ENCODE peak calls at places on chromosomes 12 and 14, in five cellular contexts. One of them, this sample, is unnamed.

GRCh38 chr14:23024612-23025075 is 10.1 kb downstream of the PSMB5 start:
- DNase-seq in OCI-LY7: no peak
- DNase-seq in fibroblast of lung: no peak
- DNase-seq in transverse colon: no peak
- DNase-seq in cardiac muscle cell: no peak
- DNase-seq in this sample: no peak

GRCh38 chr14:96207686-96208085 is 3.0 kb downstream of the BDKRB2 start:
- DNase-seq in OCI-LY7: no peak
- DNase-seq in fibroblast of lung: no peak
- DNase-seq in cardiac muscle cell: no peak
- DNase-seq in transverse colon: no peak
- DNase-seq in this sample: no peak

GRCh38 chr12:20377750-20378149 is 9.4 kb downstream of the PDE3A start:
- DNase-seq in OCI-LY7: no peak
- DNase-seq in fibroblast of lung: no peak
- DNase-seq in cardiac muscle cell: no peak
- DNase-seq in transverse colon: no peak
- DNase-seq in this sample: no peak

GRCh38 chr12:56188786-56189335 is 422 bp downstream of the SMARCC2 start:
- DNase-seq in cardiac muscle cell: peak
- DNase-seq in OCI-LY7: peak
- DNase-seq in fibroblast of lung: no peak
- DNase-seq in transverse colon: no peak
- DNase-seq in this sample: no peak

GRCh38 chr12:76226397-76226796 is 121.8 kb downstream of the BBS10 start:
- DNase-seq in fibroblast of lung: peak
- DNase-seq in cardiac muscle cell: no peak
- DNase-seq in transverse colon: no peak
- DNase-seq in OCI-LY7: no peak
- DNase-seq in this sample: peak

GRCh38 chr14:37230551-37231194 is 32.9 kb downstream of the MIPOL1 start:
- DNase-seq in fibroblast of lung: peak
- DNase-seq in transverse colon: no peak
- DNase-seq in OCI-LY7: peak
- DNase-seq in cardiac muscle cell: peak
- DNase-seq in this sample: peak

GRCh38 chr12:33476058-33476457 is 36.4 kb upstream of the SYT10 start:
- DNase-seq in cardiac muscle cell: no peak
- DNase-seq in transverse colon: no peak
- DNase-seq in OCI-LY7: no peak
- DNase-seq in fibroblast of lung: no peak
- DNase-seq in this sample: no peak

GRCh38 chr12:92779902-92780301 is 77.1 kb downstream of the PLEKHG7 start:
- DNase-seq in transverse colon: no peak
- DNase-seq in fibroblast of lung: peak
- DNase-seq in cardiac muscle cell: no peak
- DNase-seq in OCI-LY7: no peak
- DNase-seq in this sample: no peak

GRCh38 chr12:81330480-81330879 is 252.6 kb downstream of the ACSS3 start:
- DNase-seq in transverse colon: no peak
- DNase-seq in fibroblast of lung: no peak
- DNase-seq in cardiac muscle cell: no peak
- DNase-seq in OCI-LY7: no peak
- DNase-seq in this sample: peak

GRCh38 chr12:116773276-116773731 is 35.2 kb downstream of the RNFT2 start:
- DNase-seq in transverse colon: no peak
- DNase-seq in cardiac muscle cell: no peak
- DNase-seq in OCI-LY7: peak
- DNase-seq in fibroblast of lung: no peak
- DNase-seq in this sample: peak

GRCh38 chr12:124463341-124463861 is 104.0 kb downstream of the NCOR2 start:
- DNase-seq in transverse colon: no peak
- DNase-seq in cardiac muscle cell: no peak
- DNase-seq in OCI-LY7: no peak
- DNase-seq in fibroblast of lung: no peak
- DNase-seq in this sample: no peak

GRCh38 chr14:54652188-54652889 is 85.4 kb downstream of the SAMD4A start:
- DNase-seq in fibroblast of lung: peak
- DNase-seq in transverse colon: peak
- DNase-seq in cardiac muscle cell: peak
- DNase-seq in OCI-LY7: no peak
- DNase-seq in this sample: peak

GRCh38 chr12:93033948-93034347 is 104.9 kb upstream of the EEA1 start:
- DNase-seq in cardiac muscle cell: no peak
- DNase-seq in fibroblast of lung: no peak
- DNase-seq in transverse colon: no peak
- DNase-seq in OCI-LY7: no peak
- DNase-seq in this sample: no peak

GRCh38 chr14:61503167-61503801 is 181.9 kb downstream of the PRKCH start:
- DNase-seq in fibroblast of lung: no peak
- DNase-seq in cardiac muscle cell: no peak
- DNase-seq in OCI-LY7: peak
- DNase-seq in transverse colon: no peak
- DNase-seq in this sample: no peak

GRCh38 chr12:114668905-114669304 is 15.1 kb downstream of the TBX3 start:
- DNase-seq in cardiac muscle cell: no peak
- DNase-seq in OCI-LY7: no peak
- DNase-seq in transverse colon: no peak
- DNase-seq in fibroblast of lung: no peak
- DNase-seq in this sample: no peak

GRCh38 chr14:72876710-72877063 is 17.2 kb downstream of the DPF3 start:
- DNase-seq in transverse colon: no peak
- DNase-seq in cardiac muscle cell: no peak
- DNase-seq in fibroblast of lung: no peak
- DNase-seq in OCI-LY7: no peak
- DNase-seq in this sample: no peak
- H3K4me3 ChIP-seq in transverse colon: no peak
- H3K4me3 ChIP-seq in cardiac muscle cell: no peak
- H3K4me3 ChIP-seq in fibroblast of lung: no peak
- H3K4me3 ChIP-seq in OCI-LY7: no peak
- H3K4me3 ChIP-seq in this sample: no peak

GRCh38 chr14:82125963-82126362 is 592.3 kb upstream of the SEL1L start:
- DNase-seq in cardiac muscle cell: no peak
- DNase-seq in transverse colon: no peak
- DNase-seq in OCI-LY7: no peak
- DNase-seq in fibroblast of lung: no peak
- DNase-seq in this sample: no peak
- H3K27ac ChIP-seq in cardiac muscle cell: no peak
- H3K27ac ChIP-seq in transverse colon: no peak
- H3K27ac ChIP-seq in OCI-LY7: no peak
- H3K27ac ChIP-seq in fibroblast of lung: no peak
- H3K27ac ChIP-seq in this sample: no peak

GRCh38 chr14:39015964-39016577 is 87.0 kb downstream of the SEC23A start:
- DNase-seq in fibroblast of lung: no peak
- DNase-seq in OCI-LY7: no peak
- DNase-seq in cardiac muscle cell: no peak
- DNase-seq in transverse colon: no peak
- DNase-seq in this sample: no peak

GRCh38 chr14:39016733-39017095 is 86.3 kb downstream of the SEC23A start:
- DNase-seq in transverse colon: no peak
- DNase-seq in OCI-LY7: no peak
- DNase-seq in cardiac muscle cell: no peak
- DNase-seq in fibroblast of lung: no peak
- DNase-seq in this sample: no peak

GRCh38 chr14:39014460-39014859 is 88.6 kb downstream of the SEC23A start:
- DNase-seq in cardiac muscle cell: no peak
- DNase-seq in transverse colon: no peak
- DNase-seq in fibroblast of lung: no peak
- DNase-seq in OCI-LY7: no peak
- DNase-seq in this sample: no peak

GRCh38 chr14:39015360-39015961 is 87.6 kb downstream of the SEC23A start:
- DNase-seq in OCI-LY7: peak
- DNase-seq in fibroblast of lung: peak
- DNase-seq in transverse colon: peak
- DNase-seq in cardiac muscle cell: peak
- DNase-seq in this sample: peak
- TF ChIP-seq CTCF in OCI-LY7: peak
- TF ChIP-seq CTCF in fibroblast of lung: peak
- TF ChIP-seq CTCF in transverse colon: peak
- TF ChIP-seq CTCF in cardiac muscle cell: peak
- TF ChIP-seq CTCF in this sample: peak

GRCh38 chr12:27984275-27984674 is 11.7 kb upstream of the PTHLH start:
- DNase-seq in cardiac muscle cell: no peak
- DNase-seq in fibroblast of lung: peak
- DNase-seq in transverse colon: no peak
- DNase-seq in OCI-LY7: no peak
- DNase-seq in this sample: peak
- H3K4me3 ChIP-seq in cardiac muscle cell: no peak
- H3K4me3 ChIP-seq in fibroblast of lung: no peak
- H3K4me3 ChIP-seq in transverse colon: no peak
- H3K4me3 ChIP-seq in OCI-LY7: no peak
- H3K4me3 ChIP-seq in this sample: no peak

GRCh38 chr12:128729628-128730121 is 94.1 kb downstream of the SLC15A4 start:
- DNase-seq in cardiac muscle cell: no peak
- DNase-seq in fibroblast of lung: no peak
- DNase-seq in OCI-LY7: no peak
- DNase-seq in transverse colon: no peak
- DNase-seq in this sample: no peak

GRCh38 chr12:128737292-128737966 is 86.3 kb downstream of the SLC15A4 start:
- DNase-seq in transverse colon: no peak
- DNase-seq in cardiac muscle cell: no peak
- DNase-seq in fibroblast of lung: no peak
- DNase-seq in OCI-LY7: no peak
- DNase-seq in this sample: no peak

DNA sequence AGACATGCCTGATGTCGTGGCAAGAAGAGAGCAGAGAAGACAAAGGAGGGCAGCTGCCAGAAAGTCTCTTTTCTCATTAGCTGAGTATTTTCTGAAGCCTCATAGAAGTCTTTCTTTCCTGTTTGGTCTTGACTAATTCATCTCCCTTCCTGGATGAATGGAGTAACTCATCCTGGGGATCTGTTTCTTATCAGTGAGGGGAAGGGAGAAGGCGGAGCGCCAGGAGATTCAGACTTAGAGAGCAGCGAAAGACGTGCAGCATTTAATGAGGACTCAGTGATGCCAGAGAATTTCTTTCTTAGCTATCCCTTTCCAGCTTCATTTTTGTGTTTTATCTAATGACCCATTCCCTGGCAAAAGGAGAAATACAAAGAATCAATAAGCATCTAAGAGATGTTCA is 89.4 kb downstream of the SLC15A4 start:
- DNase-seq in cardiac muscle cell: no peak
- DNase-seq in transverse colon: no peak
- DNase-seq in OCI-LY7: no peak
- DNase-seq in fibroblast of lung: no peak
- DNase-seq in this sample: no peak
- H3K27ac ChIP-seq in cardiac muscle cell: no peak
- H3K27ac ChIP-seq in transverse colon: no peak
- H3K27ac ChIP-seq in OCI-LY7: no peak
- H3K27ac ChIP-seq in fibroblast of lung: no peak
- H3K27ac ChIP-seq in this sample: no peak

GRCh38 chr12:45170456-45171042 is 45.3 kb upstream of the ANO6 start:
- DNase-seq in fibroblast of lung: peak
- DNase-seq in OCI-LY7: peak
- DNase-seq in cardiac muscle cell: peak
- DNase-seq in transverse colon: peak
- DNase-seq in this sample: peak
- TF ChIP-seq CTCF in fibroblast of lung: peak
- TF ChIP-seq CTCF in OCI-LY7: peak
- TF ChIP-seq CTCF in cardiac muscle cell: peak
- TF ChIP-seq CTCF in transverse colon: peak
- TF ChIP-seq CTCF in this sample: peak

DNA sequence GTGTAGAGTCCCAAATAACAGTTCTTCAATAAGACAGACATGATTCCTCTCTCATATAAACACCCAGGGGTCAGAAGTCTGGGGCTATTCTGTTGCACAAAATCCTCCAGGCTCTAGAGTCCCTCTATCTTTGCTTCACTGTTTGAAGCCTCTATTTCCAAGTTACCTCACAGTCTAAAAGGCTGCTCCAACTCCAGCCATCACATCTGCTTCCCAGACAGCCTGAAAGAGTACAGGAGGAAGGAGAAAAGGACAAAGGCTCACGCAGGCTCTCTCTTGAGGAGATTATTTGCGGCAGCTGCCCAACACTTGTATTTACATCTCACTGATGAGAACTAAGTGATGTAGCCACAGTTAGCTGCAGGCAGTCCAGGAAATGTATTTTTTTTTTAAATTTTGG is 6.4 kb downstream of the PAPLN start:
- DNase-seq in OCI-LY7: no peak
- DNase-seq in transverse colon: no peak
- DNase-seq in fibroblast of lung: no peak
- DNase-seq in cardiac muscle cell: no peak
- DNase-seq in this sample: no peak
- H3K4me3 ChIP-seq in OCI-LY7: no peak
- H3K4me3 ChIP-seq in transverse colon: no peak
- H3K4me3 ChIP-seq in fibroblast of lung: no peak
- H3K4me3 ChIP-seq in cardiac muscle cell: no peak
- H3K4me3 ChIP-seq in this sample: no peak

DNA sequence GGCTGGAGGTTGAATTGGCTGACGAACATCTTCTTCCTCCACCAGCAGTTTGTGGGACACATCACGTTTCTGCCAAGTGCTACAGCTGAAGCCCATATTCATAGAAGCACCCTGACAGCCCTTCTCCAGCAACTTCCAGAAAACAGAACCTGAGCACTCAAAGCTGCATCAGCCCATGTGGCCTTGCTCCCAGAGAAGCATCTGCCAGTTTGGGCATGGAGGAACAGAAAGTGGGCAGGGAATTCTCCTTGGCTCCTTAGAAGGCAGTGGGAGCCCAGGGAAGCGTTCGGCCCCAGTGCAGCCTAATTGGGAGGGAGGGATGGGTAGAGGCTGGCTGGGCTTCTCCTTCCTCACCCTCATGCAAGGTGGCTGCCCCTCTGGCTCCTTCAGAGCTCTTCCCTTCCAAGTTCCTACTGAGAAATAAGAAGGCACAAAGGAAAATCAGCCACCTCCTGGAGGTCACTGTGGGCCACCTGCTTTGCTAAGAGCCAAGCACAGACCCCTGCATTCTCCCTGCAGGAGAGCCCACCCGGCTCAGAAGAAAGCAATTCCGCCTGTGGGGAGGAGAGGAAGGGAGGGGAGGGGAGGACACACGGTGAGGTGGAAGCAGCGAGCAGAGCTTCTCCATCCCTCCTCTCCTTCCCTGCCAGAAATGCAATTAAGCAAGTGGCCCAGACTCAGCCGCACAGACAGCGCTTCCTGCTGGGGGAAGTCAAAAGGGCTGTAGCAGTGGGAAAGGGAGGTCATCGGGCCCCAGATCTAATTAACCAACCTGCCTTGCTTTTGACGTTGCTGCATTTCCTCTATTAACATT is 4.2 kb upstream of the NGB start:
- DNase-seq in fibroblast of lung: no peak
- DNase-seq in cardiac muscle cell: no peak
- DNase-seq in OCI-LY7: no peak
- DNase-seq in transverse colon: no peak
- DNase-seq in this sample: no peak
- H3K27ac ChIP-seq in fibroblast of lung: no peak
- H3K27ac ChIP-seq in cardiac muscle cell: no peak
- H3K27ac ChIP-seq in OCI-LY7: no peak
- H3K27ac ChIP-seq in transverse colon: no peak
- H3K27ac ChIP-seq in this sample: no peak

This sample was measured in brain microvascular endothelial cell.